ENCODE peak calls at places on chromosomes 2 and 18, in five cellular contexts. S is astrocyte of the cerebellum, U is lung, V is IMR-90, E is fibroblast of pulmonary artery. P is an unnamed sample.

GRCh38 chr2:96413067-96413722 is 77.6 kb downstream of the NCAPH start:
- DNase-seq in S (no peak), U (no peak), E (peak; percentile 8), V (no peak), P (no peak)

GRCh38 chr18:33577688-33578370 is at the start of gene ASXL3:
- DNase-seq in S (no peak), U (peak; percentile 35), V (no peak), E (peak; percentile 8), P (peak; percentile 86)

GRCh38 chr2:119352357-119352756 is 14.3 kb downstream of the C2orf76 start:
- DNase-seq in V (no peak), E (no peak), U (no peak), S (no peak), P (no peak)

GRCh38 chr2:169562519-169562918 is 11.1 kb downstream of the FASTKD1 start:
- DNase-seq in U (no peak), V (no peak), E (no peak), S (no peak), P (no peak)

GRCh38 chr2:196242131-196242620 is 70.8 kb upstream of the STK17B start:
- DNase-seq in U (no peak), V (peak; percentile 71), S (no peak), E (no peak), P (no peak)

GRCh38 chr18:2641638-2642037 is 13.9 kb upstream of the SMCHD1 start:
- DNase-seq in V (peak; percentile 17), S (no peak), E (peak; percentile 22), U (no peak), P (no peak)

GRCh38 chr2:205495819-205496218 is 186.5 kb upstream of the NRP2 start:
- DNase-seq in E (peak; percentile 10), U (no peak), V (peak; percentile 48), S (no peak), P (no peak)

GRCh38 chr2:50148632-50149031 is 883.3 kb downstream of the NRXN1 start:
- DNase-seq in S (no peak), E (no peak), V (no peak), U (no peak), P (no peak)

GRCh38 chr2:33655626-33656025 is 56.5 kb upstream of the FAM98A start:
- DNase-seq in U (no peak), E (no peak), V (no peak), S (no peak), P (no peak)

GRCh38 chr2:23009545-23010149 is 375.3 kb upstream of the KLHL29 start:
- DNase-seq in S (peak; percentile 12), U (peak; percentile 29), V (peak; percentile 30), E (peak; percentile 11), P (peak; percentile 62)

GRCh38 chr2:96775160-96775559 is 14.5 kb downstream of the CNNM4 start:
- DNase-seq in S (no peak), V (peak; percentile 66), U (no peak), E (no peak), P (no peak)

GRCh38 chr2:150485114-150485870 is 2.2 kb downstream of the RND3 start:
- DNase-seq in S (no peak), U (peak; percentile 83), V (peak; percentile 53), E (peak; percentile 74), P (peak; percentile 90)

GRCh38 chr2:201130524-201131186 is 14.7 kb downstream of the CFLAR start:
- DNase-seq in S (peak; percentile 27), U (no peak), E (peak; percentile 92), V (peak; percentile 91), P (peak; percentile 51)

GRCh38 chr2:23703037-23703582 is 223.8 kb downstream of the ATAD2B start:
- DNase-seq in E (no peak), S (no peak), U (no peak), V (no peak), P (peak; percentile 80)

GRCh38 chr2:127229555-127229954 is 9.5 kb upstream of the CYP27C1 start:
- DNase-seq in U (no peak), E (no peak), V (no peak), S (no peak), P (no peak)

GRCh38 chr2:46273225-46273863 is 23.9 kb upstream of the EPAS1 start:
- DNase-seq in V (no peak), S (no peak), E (no peak), U (no peak), P (no peak)

GRCh38 chr2:219433666-219434467 is 776 bp upstream of the SPEG start:
- DNase-seq in U (no peak), S (no peak), E (peak; percentile 55), V (peak; percentile 71), P (no peak)

GRCh38 chr2:71607490-71607889 is 154.1 kb downstream of the DYSF start:
- DNase-seq in S (no peak), U (no peak), V (no peak), E (no peak), P (peak; percentile 54)

GRCh38 chr18:76528477-76529432 is 33.7 kb upstream of the ZNF516 start:
- DNase-seq in S (no peak), U (no peak), E (peak; percentile 74), V (peak; percentile 83), P (no peak)

GRCh38 chr2:120283649-120284048 is 31.0 kb downstream of the RALB start:
- DNase-seq in S (peak; percentile 31), E (peak; percentile 22), U (no peak), V (peak; percentile 63), P (no peak)

GRCh38 chr2:71102981-71103681 is 26.9 kb downstream of the MCEE start:
- DNase-seq in S (no peak), U (no peak), E (no peak), V (no peak), P (no peak)

GRCh38 chr2:5666798-5667197 is 25.4 kb upstream of the SOX11 start:
- DNase-seq in U (no peak), V (peak; percentile 7), S (no peak), E (no peak), P (no peak)

GRCh38 chr18:46412831-46413371 is 244.1 kb downstream of the LOXHD1 start:
- DNase-seq in V (no peak), U (peak; percentile 75), S (no peak), E (no peak), P (no peak)

GRCh38 chr2:55743583-55743982 is 49.9 kb upstream of the PNPT1 start:
- DNase-seq in E (peak; percentile 77), U (no peak), V (peak; percentile 86), S (peak; percentile 62), P (no peak)

GRCh38 chr2:43084699-43085091 is 141.7 kb downstream of the ZFP36L2 start:
- DNase-seq in V (peak; percentile 73), E (peak; percentile 75), U (no peak), S (peak; percentile 60), P (no peak)

GRCh38 chr2:8285081-8285480 is 396.8 kb upstream of the ID2 start:
- DNase-seq in V (no peak), U (no peak), E (peak; percentile 27), S (no peak), P (no peak)

GRCh38 chr2:225735844-225736243 is 336.3 kb downstream of the NYAP2 start:
- DNase-seq in E (peak; percentile 91), V (peak; percentile 95), S (peak; percentile 70), U (no peak), P (no peak)

GRCh38 chr2:143762176-143762928 is 633.1 kb downstream of the ARHGAP15 start:
- DNase-seq in V (peak; percentile 11), S (no peak), E (no peak), U (no peak), P (no peak)

GRCh38 chr18:65968605-65969004 is 217.8 kb downstream of the CDH7 start:
- DNase-seq in E (no peak), U (no peak), S (no peak), V (no peak), P (no peak)
- TF ChIP-seq CTCF in E (no peak), U (no peak), S (peak; percentile 38), V (no peak), P (peak; percentile 43)

DNA sequence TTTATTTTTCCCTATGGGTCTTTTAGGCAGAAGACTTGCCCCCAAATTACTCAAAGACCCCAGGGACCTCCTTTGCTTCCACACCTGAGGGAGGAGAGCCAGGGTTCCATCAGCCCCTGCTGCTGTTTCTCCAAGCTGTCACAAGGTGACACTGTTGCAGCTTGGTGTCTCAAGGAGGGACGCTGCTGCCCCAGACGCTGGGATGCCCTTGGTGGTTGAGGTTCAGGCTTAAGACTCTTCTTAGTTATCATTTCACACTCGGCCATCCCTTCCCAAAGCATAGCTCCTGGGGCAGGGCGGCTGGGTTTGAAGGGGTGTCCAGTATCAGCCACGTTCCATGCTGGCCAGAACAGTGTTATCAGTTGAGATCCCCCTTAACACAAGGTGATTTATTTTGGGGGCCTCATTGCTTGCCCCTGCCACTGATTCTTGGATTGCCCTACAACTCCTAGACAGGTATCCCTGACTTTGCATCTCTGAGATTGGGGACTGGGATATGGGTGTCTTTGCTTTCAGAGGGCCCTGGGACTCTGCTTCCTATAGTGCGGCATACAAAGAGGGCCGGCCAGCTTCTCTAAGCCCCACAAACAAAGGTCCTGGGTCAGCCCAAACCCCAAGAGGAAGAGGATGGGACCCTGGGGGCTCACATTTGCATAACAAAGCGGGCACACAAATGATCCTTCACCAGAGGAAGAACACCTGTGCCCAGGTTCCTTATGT is 22.7 kb downstream of the GPR55 start:
- DNase-seq in S (peak; percentile 55), E (peak; percentile 84), U (no peak), V (peak; percentile 76), P (peak; percentile 82)
- TF ChIP-seq CTCF in S (peak; percentile 95), E (peak; percentile 97), U (peak; percentile 74), V (peak; percentile 95), P (peak; percentile 74)

GRCh38 chr2:152466041-152466440 is 131.1 kb downstream of the FMNL2 start:
- DNase-seq in S (no peak), U (no peak), E (peak; percentile 59), V (peak; percentile 61), P (no peak)

GRCh38 chr2:152465541-152465940 is 130.6 kb downstream of the FMNL2 start:
- DNase-seq in S (no peak), E (no peak), U (no peak), V (peak; percentile 17), P (no peak)

GRCh38 chr2:152462591-152463178 is 127.7 kb downstream of the FMNL2 start:
- DNase-seq in E (no peak), V (no peak), U (no peak), S (no peak), P (no peak)

GRCh38 chr2:152466925-152467676 is 132.1 kb downstream of the FMNL2 start:
- DNase-seq in U (peak; percentile 35), V (peak; percentile 45), E (peak; percentile 72), S (no peak), P (no peak)

DNA sequence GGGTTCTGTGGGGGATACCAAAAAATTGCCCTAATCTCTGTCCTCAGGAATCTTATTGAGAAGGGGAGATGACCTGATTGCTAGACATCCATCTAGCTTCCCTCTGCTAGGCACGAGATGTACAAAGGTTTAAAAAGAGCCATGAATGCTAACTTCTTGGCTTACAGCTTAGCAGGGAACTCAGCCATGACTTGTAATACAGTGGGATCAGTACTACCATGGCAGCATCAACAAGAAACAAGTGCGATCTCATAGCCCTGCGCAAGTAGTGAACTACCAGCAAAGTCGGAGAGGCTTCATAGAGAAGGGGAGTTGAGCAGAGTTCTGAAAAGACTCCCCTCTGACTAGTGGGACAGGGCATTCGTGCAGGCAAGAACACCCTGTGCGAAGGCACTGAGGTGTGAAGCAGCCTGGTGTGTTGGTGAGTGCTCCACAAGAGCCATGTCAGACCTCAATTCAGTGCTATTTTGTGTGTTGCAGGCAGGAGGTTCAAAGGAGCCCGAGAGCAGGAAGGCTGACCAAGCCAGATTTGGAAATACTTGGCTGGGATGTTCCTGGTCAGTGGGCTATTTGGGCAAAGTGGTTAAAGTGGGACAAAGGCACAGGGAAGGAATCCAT is 130.0 kb downstream of the FMNL2 start:
- DNase-seq in E (no peak), S (no peak), U (no peak), V (no peak), P (no peak)
- TF ChIP-seq CTCF in E (no peak), S (no peak), U (no peak), V (no peak), P (no peak)

GRCh38 chr2:3465844-3466481 is 53.4 kb downstream of the ADI1 start:
- DNase-seq in S (peak; percentile 83), U (no peak), E (peak; percentile 96), V (peak; percentile 94), P (no peak)
- TF ChIP-seq CTCF in S (no peak), U (no peak), E (no peak), V (no peak), P (no peak)